ENCODE peak calls at places on chromosomes 16 and 17, in six cellular contexts. Q is SK-N-SH, R is fibroblast of the conjunctiva, Y is transverse colon, F is NCI-H526 treated with DMSO at 0.1 percent for 48 hours, D is adrenal gland. U is an unnamed sample.

GRCh38 chr16:2964416-2965223 is 545 bp downstream of the KREMEN2 start:
- DNase-seq in F (peak; percentile 27), Q (peak; percentile 95), Y (peak; percentile 58), R (no peak), D (no peak), U (peak; percentile 25)

GRCh38 chr17:55496094-55496881 is 15.0 kb downstream of the SMIM36 start:
- DNase-seq in D (no peak), R (peak; percentile 18), Y (peak; percentile 21), F (no peak), Q (no peak), U (peak; percentile 33)

GRCh38 chr17:77957215-77957868 is 1.2 kb upstream of the TNRC6C start:
- DNase-seq in R (no peak), D (no peak), Y (no peak), Q (no peak), F (no peak), U (no peak)

GRCh38 chr17:49932131-49932723 is 36.8 kb upstream of the DLX4 start:
- DNase-seq in Y (no peak), F (no peak), Q (peak; percentile 87), R (no peak), D (no peak), U (no peak)

GRCh38 chr17:61583242-61583641 is 7.8 kb downstream of the NACA2 start:
- DNase-seq in Q (peak; percentile 79), Y (no peak), F (peak; percentile 8), D (no peak), R (peak; percentile 37), U (no peak)

GRCh38 chr16:69909760-69910159 is 41.4 kb upstream of the CLEC18A start:
- DNase-seq in D (no peak), Y (no peak), F (no peak), Q (no peak), R (no peak), U (no peak)

GRCh38 chr16:65660390-65660789 is 538.5 kb upstream of the CDH11 start:
- DNase-seq in D (peak; percentile 34), Y (no peak), R (no peak), F (no peak), Q (no peak), U (no peak)

GRCh38 chr17:41530062-41531048 is 2.2 kb upstream of the KRT19 start:
- DNase-seq in D (peak; percentile 78), F (no peak), R (peak; percentile 49), Q (peak; percentile 93), Y (peak; percentile 58), U (no peak)

GRCh38 chr17:21369395-21369794 is 6.8 kb upstream of the KCNJ12 start:
- DNase-seq in F (no peak), R (no peak), D (no peak), Q (no peak), Y (no peak), U (no peak)

GRCh38 chr16:78562650-78563049 is 463.2 kb downstream of the WWOX start:
- DNase-seq in D (no peak), R (no peak), Y (no peak), Q (no peak), F (no peak), U (no peak)

GRCh38 chr17:64707077-64707591 is 45.0 kb upstream of the SMURF2 start:
- DNase-seq in R (peak; percentile 89), Y (peak; percentile 89), Q (peak; percentile 74), D (peak; percentile 94), F (no peak), U (peak; percentile 90)

GRCh38 chr16:12317856-12318591 is 341.5 kb downstream of the SNX29 start:
- DNase-seq in Q (no peak), R (no peak), F (no peak), D (no peak), Y (no peak), U (no peak)

GRCh38 chr16:78485188-78485898 is 385.9 kb downstream of the WWOX start:
- DNase-seq in F (no peak), D (no peak), Y (no peak), R (no peak), Q (no peak), U (no peak)

GRCh38 chr16:47774661-47775060 is 313.5 kb downstream of the PHKB start:
- DNase-seq in Y (peak; percentile 45), D (no peak), Q (no peak), F (no peak), R (no peak), U (peak; percentile 59)

GRCh38 chr16:10558746-10559641 is 21.4 kb downstream of the EMP2 start:
- DNase-seq in Y (peak; percentile 36), Q (no peak), R (no peak), D (peak; percentile 78), F (no peak), U (peak; percentile 36)

GRCh38 chr16:59021751-59022150 is 287.6 kb upstream of the GOT2 start:
- DNase-seq in D (no peak), F (no peak), R (no peak), Q (no peak), Y (no peak), U (no peak)

GRCh38 chr17:43906951-43907424 is 348 bp downstream of the MPP2 start:
- DNase-seq in Q (no peak), D (no peak), F (no peak), R (no peak), Y (no peak), U (no peak)

GRCh38 chr17:13671771-13672170 is 70.0 kb upstream of the HS3ST3A1 start:
- DNase-seq in D (no peak), F (no peak), Y (no peak), R (no peak), Q (no peak), U (no peak)

GRCh38 chr16:85164838-85165516 is 52.7 kb upstream of the CIBAR2 start:
- DNase-seq in R (no peak), D (peak; percentile 74), Q (no peak), Y (no peak), F (no peak), U (no peak)

GRCh38 chr17:35745246-35745645 is 7.8 kb downstream of the GAS2L2 start:
- DNase-seq in D (no peak), Y (no peak), F (no peak), Q (peak; percentile 22), R (no peak), U (no peak)

GRCh38 chr17:27085517-27085916 is 208.4 kb upstream of the WSB1 start:
- DNase-seq in Q (no peak), F (no peak), D (no peak), R (no peak), Y (no peak), U (no peak)

GRCh38 chr17:60540460-60540859 is 14.4 kb upstream of the APPBP2 start:
- DNase-seq in F (no peak), Q (no peak), R (no peak), D (no peak), Y (no peak), U (no peak)

GRCh38 chr16:30027588-30028437 is 3.3 kb downstream of the TLCD3B start:
- DNase-seq in F (no peak), D (no peak), Q (no peak), R (no peak), Y (no peak), U (no peak)

GRCh38 chr17:74228326-74228978 is 15.1 kb downstream of the TTYH2 start:
- DNase-seq in Y (no peak), R (no peak), F (no peak), Q (no peak), D (no peak), U (no peak)

GRCh38 chr16:50210266-50211038 is 55.9 kb upstream of the ADCY7 start:
- DNase-seq in Q (peak; percentile 68), R (peak; percentile 88), Y (peak; percentile 82), D (peak; percentile 89), F (no peak), U (peak; percentile 80)

GRCh38 chr17:57894848-57895247 is 45.0 kb upstream of the MRPS23 start:
- DNase-seq in R (no peak), Q (no peak), D (no peak), Y (no peak), F (no peak), U (no peak)

GRCh38 chr17:15273141-15273793 is 8.1 kb upstream of the PMP22 start:
- DNase-seq in Y (no peak), R (peak; percentile 77), F (no peak), D (no peak), Q (no peak), U (no peak)

GRCh38 chr17:3983945-3984484 is 19.8 kb upstream of the ATP2A3 start:
- DNase-seq in Y (no peak), R (no peak), D (no peak), F (no peak), Q (peak; percentile 25), U (no peak)